ENCODE peak calls at places on chromosomes 3 and 15, in four cellular contexts. B, U, J and V are unnamed samples.

GRCh38 chr3:128075516-128076464 is 23.6 kb downstream of the SEC61A1 start:
- DNase-seq in B (no peak), U (peak; percentile 82), J (no peak), V (peak; percentile 72)

GRCh38 chr3:45736707-45737106 is 47.5 kb downstream of the SACM1L start:
- DNase-seq in B (no peak), U (no peak), J (no peak), V (no peak)

GRCh38 chr3:119292666-119293065 is 1.5 kb upstream of the ARHGAP31 start:
- DNase-seq in B (no peak), U (no peak), J (no peak), V (no peak)

GRCh38 chr3:9757427-9757826 is 7.7 kb downstream of the OGG1 start:
- DNase-seq in B (no peak), U (no peak), J (no peak), V (no peak)

GRCh38 chr3:12506201-12506600 is 21.9 kb downstream of the TSEN2 start:
- DNase-seq in B (no peak), U (no peak), J (no peak), V (no peak)

GRCh38 chr3:192413461-192413860 is 313.9 kb downstream of the FGF12 start:
- DNase-seq in B (no peak), U (no peak), J (no peak), V (no peak)

GRCh38 chr3:10928396-10928960 is 64.1 kb upstream of the SLC6A1 start:
- DNase-seq in B (no peak), U (no peak), J (no peak), V (peak; percentile 62)

GRCh38 chr15:88649286-88649733 is 10.5 kb downstream of the ISG20 start:
- DNase-seq in B (no peak), U (no peak), J (peak; percentile 41), V (peak; percentile 43)

GRCh38 chr3:58683001-58683845 is 16.6 kb upstream of the FAM3D start:
- DNase-seq in B (peak; percentile 42), U (no peak), J (no peak), V (no peak)

GRCh38 chr3:179769411-179770247 is 116.8 kb downstream of the USP13 start:
- DNase-seq in B (no peak), U (peak; percentile 13), J (no peak), V (no peak)

GRCh38 chr3:51568041-51568440 is 29.5 kb downstream of the RAD54L2 start:
- DNase-seq in B (no peak), U (no peak), J (no peak), V (no peak)

DNA sequence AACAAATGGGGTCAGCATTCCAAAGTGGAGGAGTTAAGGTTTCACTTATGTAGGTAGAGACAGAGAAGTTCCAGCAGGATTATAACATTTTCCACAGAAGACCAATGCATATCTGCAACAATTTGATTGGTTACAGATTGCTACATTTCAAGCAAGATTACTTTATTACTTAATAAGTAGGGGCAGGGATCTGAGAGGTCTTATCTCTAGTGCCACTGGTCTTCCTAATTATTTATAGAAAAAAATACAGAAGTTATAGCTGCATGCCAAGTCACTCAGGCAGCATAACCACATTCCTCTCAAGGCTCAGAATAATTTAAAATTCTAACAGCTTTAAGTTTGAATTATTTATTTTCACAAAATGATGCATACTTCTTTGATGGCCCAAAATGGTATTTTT is 30.5 kb downstream of the RAD54L2 start:
- DNase-seq in B (no peak), U (no peak), J (no peak), V (no peak)
- H3K79me2 ChIP-seq in B (no peaks in the 10 kb centered on the region), U (no peaks in the 10 kb centered on the region), J (peaks cover 18% of the 10 kb centered on the region), V (peaks cover 49% of the 10 kb centered on the region)

DNA sequence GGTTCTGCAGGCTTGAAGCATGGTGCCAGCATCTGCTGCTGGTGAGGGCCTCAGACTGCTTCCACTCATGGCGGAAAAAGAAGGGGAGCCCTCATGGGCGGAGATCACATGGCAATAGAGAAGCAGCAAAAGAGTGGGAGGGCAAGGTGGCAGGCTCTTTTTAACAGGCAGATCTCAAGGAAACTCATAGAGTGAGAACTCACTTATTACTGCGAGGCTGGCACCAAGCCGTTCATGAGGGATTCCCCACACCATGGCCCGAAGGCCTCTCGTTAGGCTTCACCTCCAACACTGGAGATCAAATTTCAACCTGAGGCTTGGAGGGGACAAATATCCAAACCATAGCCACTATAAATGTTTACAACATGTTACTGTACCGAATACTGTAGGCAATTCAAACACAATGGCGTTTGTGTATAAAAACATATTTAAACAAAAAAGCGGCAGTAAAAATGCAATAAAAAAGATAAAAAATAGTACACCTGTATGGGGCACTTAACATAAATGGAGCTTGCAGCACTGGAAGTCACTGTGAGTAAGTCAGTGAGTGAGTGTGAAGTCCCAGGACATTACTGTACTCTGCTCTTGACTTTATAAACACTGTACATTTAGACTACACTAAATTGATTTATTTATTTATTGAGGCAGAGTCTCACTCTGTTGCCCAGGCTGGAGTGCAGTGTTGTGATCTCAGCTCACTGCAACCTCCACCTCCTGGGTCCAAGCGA is 18.8 kb upstream of the MOBP start:
- DNase-seq in B (no peak), U (no peak), J (no peak), V (no peak)
- TF ChIP-seq ZBTB33 in B (no peak), U (no peak), J (no peak), V (no peak)

GRCh38 chr3:103181175-103181574 is 746.4 kb downstream of the ZPLD1 start:
- DNase-seq in B (no peak), U (no peak), J (no peak), V (no peak)
- TF ChIP-seq GABPA in B (no peak), U (no peak), J (no peak), V (no peak)

DNA sequence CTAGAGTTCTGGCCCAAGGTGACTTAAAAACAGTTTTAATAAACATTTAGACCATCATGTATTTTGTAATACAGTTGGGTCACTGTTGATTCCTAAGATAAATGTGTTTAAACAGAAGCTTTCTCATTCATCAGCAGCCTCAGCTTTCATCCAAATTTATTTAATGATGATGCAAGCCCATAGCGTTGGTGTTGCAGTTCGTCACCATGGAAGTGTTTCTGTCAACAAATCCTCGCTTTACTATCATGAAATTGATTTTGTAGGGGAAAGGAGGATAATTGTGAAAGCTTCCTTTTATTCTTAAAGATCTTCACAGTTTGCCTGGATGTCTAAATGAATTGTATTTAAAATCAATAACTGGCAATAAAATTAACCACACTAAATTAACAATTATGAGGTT is 28.8 kb downstream of the CMSS1 start:
- DNase-seq in B (no peak), U (no peak), J (peak; percentile 46), V (no peak)
- H3K79me2 ChIP-seq in B (peaks cover 8% of the 10 kb centered on the region), U (peaks cover 69% of the 10 kb centered on the region), J (peaks cover 15% of the 10 kb centered on the region), V (peaks cover 47% of the 10 kb centered on the region)

GRCh38 chr3:167941234-167941995 is 154.3 kb downstream of the GOLIM4 start:
- DNase-seq in B (no peak), U (peak; percentile 64), J (no peak), V (no peak)
- TF ChIP-seq ZBTB33 in B (no peak), U (no peak), J (no peak), V (no peak)